ENCODE peak calls at places on chromosomes 2 and 18, in six cellular contexts. One of them, this sample, is unnamed.

GRCh38 chr2:210440206-210440605 is 36.4 kb downstream of the LANCL1 start:
- DNase-seq in cardiac fibroblast: no peak
- DNase-seq in CD4-positive, CD25-positive, alpha-beta regulatory T cell: no peak
- DNase-seq in activated T-helper 2 cell treated with anti-CD3 and anti-CD28 coated beads, Interferon-gamma antibody, Interleukin-2, Interleukin-4, amounts not matched to agents 10 μg/mL and 5 μg/mL and 100 μg/mL, durations not matched to agents 14 hours and 24 hours and 36 hours: no peak
- DNase-seq in T-helper 1 cell: no peak
- DNase-seq in right cardiac atrium: no peak
- DNase-seq in this sample: no peak

GRCh38 chr18:45169610-45170009 is 445.7 kb upstream of the SLC14A2 start:
- DNase-seq in activated T-helper 2 cell treated with anti-CD3 and anti-CD28 coated beads, Interferon-gamma antibody, Interleukin-2, Interleukin-4, amounts not matched to agents 10 μg/mL and 5 μg/mL and 100 μg/mL, durations not matched to agents 14 hours and 24 hours and 36 hours: no peak
- DNase-seq in T-helper 1 cell: no peak
- DNase-seq in right cardiac atrium: peak
- DNase-seq in CD4-positive, CD25-positive, alpha-beta regulatory T cell: no peak
- DNase-seq in cardiac fibroblast: peak
- DNase-seq in this sample: peak

GRCh38 chr2:11656671-11657101 is 13.3 kb downstream of the NTSR2 start:
- DNase-seq in CD4-positive, CD25-positive, alpha-beta regulatory T cell: no peak
- DNase-seq in activated T-helper 2 cell treated with anti-CD3 and anti-CD28 coated beads, Interferon-gamma antibody, Interleukin-2, Interleukin-4, amounts not matched to agents 10 μg/mL and 5 μg/mL and 100 μg/mL, durations not matched to agents 14 hours and 24 hours and 36 hours: no peak
- DNase-seq in right cardiac atrium: peak
- DNase-seq in T-helper 1 cell: no peak
- DNase-seq in cardiac fibroblast: peak
- DNase-seq in this sample: no peak

GRCh38 chr2:20829861-20830260 is 7.0 kb upstream of the LDAH start:
- DNase-seq in CD4-positive, CD25-positive, alpha-beta regulatory T cell: no peak
- DNase-seq in activated T-helper 2 cell treated with anti-CD3 and anti-CD28 coated beads, Interferon-gamma antibody, Interleukin-2, Interleukin-4, amounts not matched to agents 10 μg/mL and 5 μg/mL and 100 μg/mL, durations not matched to agents 14 hours and 24 hours and 36 hours: no peak
- DNase-seq in right cardiac atrium: no peak
- DNase-seq in cardiac fibroblast: no peak
- DNase-seq in T-helper 1 cell: no peak
- DNase-seq in this sample: no peak

GRCh38 chr2:95314964-95315611 is 17.9 kb downstream of the KCNIP3 start:
- DNase-seq in activated T-helper 2 cell treated with anti-CD3 and anti-CD28 coated beads, Interferon-gamma antibody, Interleukin-2, Interleukin-4, amounts not matched to agents 10 μg/mL and 5 μg/mL and 100 μg/mL, durations not matched to agents 14 hours and 24 hours and 36 hours: no peak
- DNase-seq in CD4-positive, CD25-positive, alpha-beta regulatory T cell: no peak
- DNase-seq in right cardiac atrium: peak
- DNase-seq in cardiac fibroblast: peak
- DNase-seq in T-helper 1 cell: no peak
- DNase-seq in this sample: no peak

GRCh38 chr18:56321470-56321869 is 316.9 kb downstream of the TXNL1 start:
- DNase-seq in activated T-helper 2 cell treated with anti-CD3 and anti-CD28 coated beads, Interferon-gamma antibody, Interleukin-2, Interleukin-4, amounts not matched to agents 10 μg/mL and 5 μg/mL and 100 μg/mL, durations not matched to agents 14 hours and 24 hours and 36 hours: no peak
- DNase-seq in T-helper 1 cell: no peak
- DNase-seq in cardiac fibroblast: peak
- DNase-seq in CD4-positive, CD25-positive, alpha-beta regulatory T cell: no peak
- DNase-seq in right cardiac atrium: peak
- DNase-seq in this sample: no peak

GRCh38 chr2:64652231-64653173 is 1.2 kb downstream of the SERTAD2 start:
- DNase-seq in CD4-positive, CD25-positive, alpha-beta regulatory T cell: no peak
- DNase-seq in right cardiac atrium: peak
- DNase-seq in T-helper 1 cell: no peak
- DNase-seq in activated T-helper 2 cell treated with anti-CD3 and anti-CD28 coated beads, Interferon-gamma antibody, Interleukin-2, Interleukin-4, amounts not matched to agents 10 μg/mL and 5 μg/mL and 100 μg/mL, durations not matched to agents 14 hours and 24 hours and 36 hours: no peak
- DNase-seq in cardiac fibroblast: peak
- DNase-seq in this sample: no peak

GRCh38 chr18:11391636-11392035 is 217.8 kb upstream of the SLC35G4 start:
- DNase-seq in right cardiac atrium: no peak
- DNase-seq in T-helper 1 cell: no peak
- DNase-seq in cardiac fibroblast: peak
- DNase-seq in CD4-positive, CD25-positive, alpha-beta regulatory T cell: no peak
- DNase-seq in activated T-helper 2 cell treated with anti-CD3 and anti-CD28 coated beads, Interferon-gamma antibody, Interleukin-2, Interleukin-4, amounts not matched to agents 10 μg/mL and 5 μg/mL and 100 μg/mL, durations not matched to agents 14 hours and 24 hours and 36 hours: no peak
- DNase-seq in this sample: peak

GRCh38 chr2:159797468-159798375 is at the start of gene CD302:
- DNase-seq in cardiac fibroblast: peak
- DNase-seq in T-helper 1 cell: no peak
- DNase-seq in CD4-positive, CD25-positive, alpha-beta regulatory T cell: no peak
- DNase-seq in activated T-helper 2 cell treated with anti-CD3 and anti-CD28 coated beads, Interferon-gamma antibody, Interleukin-2, Interleukin-4, amounts not matched to agents 10 μg/mL and 5 μg/mL and 100 μg/mL, durations not matched to agents 14 hours and 24 hours and 36 hours: no peak
- DNase-seq in right cardiac atrium: peak
- DNase-seq in this sample: no peak

GRCh38 chr2:78355967-78356366 is 669.5 kb upstream of the REG3G start:
- DNase-seq in right cardiac atrium: no peak
- DNase-seq in activated T-helper 2 cell treated with anti-CD3 and anti-CD28 coated beads, Interferon-gamma antibody, Interleukin-2, Interleukin-4, amounts not matched to agents 10 μg/mL and 5 μg/mL and 100 μg/mL, durations not matched to agents 14 hours and 24 hours and 36 hours: no peak
- DNase-seq in CD4-positive, CD25-positive, alpha-beta regulatory T cell: no peak
- DNase-seq in T-helper 1 cell: no peak
- DNase-seq in cardiac fibroblast: no peak
- DNase-seq in this sample: no peak

GRCh38 chr2:12979066-12979465 is 262.3 kb downstream of the TRIB2 start:
- DNase-seq in cardiac fibroblast: no peak
- DNase-seq in T-helper 1 cell: no peak
- DNase-seq in CD4-positive, CD25-positive, alpha-beta regulatory T cell: no peak
- DNase-seq in right cardiac atrium: no peak
- DNase-seq in activated T-helper 2 cell treated with anti-CD3 and anti-CD28 coated beads, Interferon-gamma antibody, Interleukin-2, Interleukin-4, amounts not matched to agents 10 μg/mL and 5 μg/mL and 100 μg/mL, durations not matched to agents 14 hours and 24 hours and 36 hours: no peak
- DNase-seq in this sample: no peak

GRCh38 chr2:171390941-171391516 is 42.8 kb downstream of the METTL8 start:
- DNase-seq in right cardiac atrium: no peak
- DNase-seq in cardiac fibroblast: peak
- DNase-seq in activated T-helper 2 cell treated with anti-CD3 and anti-CD28 coated beads, Interferon-gamma antibody, Interleukin-2, Interleukin-4, amounts not matched to agents 10 μg/mL and 5 μg/mL and 100 μg/mL, durations not matched to agents 14 hours and 24 hours and 36 hours: peak
- DNase-seq in T-helper 1 cell: no peak
- DNase-seq in CD4-positive, CD25-positive, alpha-beta regulatory T cell: no peak
- DNase-seq in this sample: peak

GRCh38 chr2:37526323-37526722 is 145.1 kb downstream of the CDC42EP3 start:
- DNase-seq in CD4-positive, CD25-positive, alpha-beta regulatory T cell: no peak
- DNase-seq in cardiac fibroblast: no peak
- DNase-seq in activated T-helper 2 cell treated with anti-CD3 and anti-CD28 coated beads, Interferon-gamma antibody, Interleukin-2, Interleukin-4, amounts not matched to agents 10 μg/mL and 5 μg/mL and 100 μg/mL, durations not matched to agents 14 hours and 24 hours and 36 hours: no peak
- DNase-seq in T-helper 1 cell: no peak
- DNase-seq in right cardiac atrium: no peak
- DNase-seq in this sample: no peak

GRCh38 chr18:49250819-49251388 is 209.5 kb downstream of the DYM start:
- DNase-seq in activated T-helper 2 cell treated with anti-CD3 and anti-CD28 coated beads, Interferon-gamma antibody, Interleukin-2, Interleukin-4, amounts not matched to agents 10 μg/mL and 5 μg/mL and 100 μg/mL, durations not matched to agents 14 hours and 24 hours and 36 hours: no peak
- DNase-seq in CD4-positive, CD25-positive, alpha-beta regulatory T cell: no peak
- DNase-seq in T-helper 1 cell: no peak
- DNase-seq in cardiac fibroblast: peak
- DNase-seq in right cardiac atrium: no peak
- DNase-seq in this sample: no peak

GRCh38 chr18:58205780-58206160 is 161.7 kb downstream of the NEDD4L start:
- DNase-seq in activated T-helper 2 cell treated with anti-CD3 and anti-CD28 coated beads, Interferon-gamma antibody, Interleukin-2, Interleukin-4, amounts not matched to agents 10 μg/mL and 5 μg/mL and 100 μg/mL, durations not matched to agents 14 hours and 24 hours and 36 hours: no peak
- DNase-seq in CD4-positive, CD25-positive, alpha-beta regulatory T cell: no peak
- DNase-seq in T-helper 1 cell: no peak
- DNase-seq in right cardiac atrium: no peak
- DNase-seq in cardiac fibroblast: no peak
- DNase-seq in this sample: no peak

GRCh38 chr2:178109813-178110212 is 2.4 kb upstream of the RBM45 start:
- DNase-seq in activated T-helper 2 cell treated with anti-CD3 and anti-CD28 coated beads, Interferon-gamma antibody, Interleukin-2, Interleukin-4, amounts not matched to agents 10 μg/mL and 5 μg/mL and 100 μg/mL, durations not matched to agents 14 hours and 24 hours and 36 hours: no peak
- DNase-seq in right cardiac atrium: no peak
- DNase-seq in T-helper 1 cell: no peak
- DNase-seq in CD4-positive, CD25-positive, alpha-beta regulatory T cell: peak
- DNase-seq in cardiac fibroblast: peak
- DNase-seq in this sample: no peak

GRCh38 chr2:59680863-59681262 is 872.6 kb downstream of the BCL11A start:
- DNase-seq in T-helper 1 cell: no peak
- DNase-seq in CD4-positive, CD25-positive, alpha-beta regulatory T cell: no peak
- DNase-seq in cardiac fibroblast: no peak
- DNase-seq in right cardiac atrium: peak
- DNase-seq in activated T-helper 2 cell treated with anti-CD3 and anti-CD28 coated beads, Interferon-gamma antibody, Interleukin-2, Interleukin-4, amounts not matched to agents 10 μg/mL and 5 μg/mL and 100 μg/mL, durations not matched to agents 14 hours and 24 hours and 36 hours: no peak
- DNase-seq in this sample: peak

GRCh38 chr2:89833780-89834117 is 1142.3 kb downstream of the RPIA start:
- DNase-seq in T-helper 1 cell: no peak
- DNase-seq in activated T-helper 2 cell treated with anti-CD3 and anti-CD28 coated beads, Interferon-gamma antibody, Interleukin-2, Interleukin-4, amounts not matched to agents 10 μg/mL and 5 μg/mL and 100 μg/mL, durations not matched to agents 14 hours and 24 hours and 36 hours: no peak
- DNase-seq in CD4-positive, CD25-positive, alpha-beta regulatory T cell: no peak
- DNase-seq in right cardiac atrium: no peak
- DNase-seq in cardiac fibroblast: peak
- DNase-seq in this sample: no peak

GRCh38 chr2:74778381-74779371 is 55.3 kb upstream of the HK2 start:
- DNase-seq in activated T-helper 2 cell treated with anti-CD3 and anti-CD28 coated beads, Interferon-gamma antibody, Interleukin-2, Interleukin-4, amounts not matched to agents 10 μg/mL and 5 μg/mL and 100 μg/mL, durations not matched to agents 14 hours and 24 hours and 36 hours: no peak
- DNase-seq in cardiac fibroblast: peak
- DNase-seq in right cardiac atrium: no peak
- DNase-seq in CD4-positive, CD25-positive, alpha-beta regulatory T cell: no peak
- DNase-seq in T-helper 1 cell: no peak
- DNase-seq in this sample: peak

GRCh38 chr2:112255875-112256274 is 1.0 kb upstream of the ZC3H8 start:
- DNase-seq in activated T-helper 2 cell treated with anti-CD3 and anti-CD28 coated beads, Interferon-gamma antibody, Interleukin-2, Interleukin-4, amounts not matched to agents 10 μg/mL and 5 μg/mL and 100 μg/mL, durations not matched to agents 14 hours and 24 hours and 36 hours: no peak
- DNase-seq in T-helper 1 cell: no peak
- DNase-seq in right cardiac atrium: no peak
- DNase-seq in cardiac fibroblast: no peak
- DNase-seq in CD4-positive, CD25-positive, alpha-beta regulatory T cell: no peak
- DNase-seq in this sample: no peak

GRCh38 chr2:143125647-143126046 is 3.6 kb upstream of the ARHGAP15 start:
- DNase-seq in right cardiac atrium: no peak
- DNase-seq in cardiac fibroblast: no peak
- DNase-seq in T-helper 1 cell: no peak
- DNase-seq in activated T-helper 2 cell treated with anti-CD3 and anti-CD28 coated beads, Interferon-gamma antibody, Interleukin-2, Interleukin-4, amounts not matched to agents 10 μg/mL and 5 μg/mL and 100 μg/mL, durations not matched to agents 14 hours and 24 hours and 36 hours: no peak
- DNase-seq in CD4-positive, CD25-positive, alpha-beta regulatory T cell: no peak
- DNase-seq in this sample: no peak

GRCh38 chr2:118842687-118843491 is 4.6 kb downstream of the EN1 start:
- DNase-seq in cardiac fibroblast: no peak
- DNase-seq in activated T-helper 2 cell treated with anti-CD3 and anti-CD28 coated beads, Interferon-gamma antibody, Interleukin-2, Interleukin-4, amounts not matched to agents 10 μg/mL and 5 μg/mL and 100 μg/mL, durations not matched to agents 14 hours and 24 hours and 36 hours: no peak
- DNase-seq in T-helper 1 cell: no peak
- DNase-seq in CD4-positive, CD25-positive, alpha-beta regulatory T cell: no peak
- DNase-seq in right cardiac atrium: no peak
- DNase-seq in this sample: no peak